ENCODE peak calls at places on chromosomes 3 and 15, in five cellular contexts. T, P, J, X and B are unnamed samples.

GRCh38 chr15:85479071-85479647 is 98.8 kb downstream of the AKAP13 start:
- DNase-seq in P (peak; percentile 62), X (no peak), T (no peak), J (no peak), B (peak; percentile 67)

GRCh38 chr15:101045835-101046691 is 126.9 kb downstream of the LRRK1 start:
- DNase-seq in T (no peak), X (no peak), J (no peak), P (no peak), B (no peak)

GRCh38 chr3:15241341-15241740 is 35.3 kb downstream of the CAPN7 start:
- DNase-seq in J (peak; percentile 30), T (no peak), X (no peak), P (no peak), B (no peak)

GRCh38 chr3:89847955-89848354 is 740.5 kb downstream of the EPHA3 start:
- DNase-seq in X (no peak), J (no peak), P (no peak), T (no peak), B (no peak)

GRCh38 chr15:91807122-91807521 is 46.4 kb upstream of the SLCO3A1 start:
- DNase-seq in P (no peak), J (no peak), T (no peak), X (no peak), B (no peak)

GRCh38 chr3:167729591-167729990 is 5.1 kb downstream of the PDCD10 start:
- DNase-seq in X (no peak), T (no peak), P (no peak), J (no peak), B (no peak)

GRCh38 chr15:62647195-62647865 is 395.2 kb upstream of the TPM1 start:
- DNase-seq in J (no peak), T (no peak), X (no peak), P (peak; percentile 68), B (peak; percentile 82)

GRCh38 chr3:138458774-138459499 is 24.5 kb downstream of the ESYT3 start:
- DNase-seq in P (no peak), T (no peak), X (no peak), J (no peak), B (no peak)

GRCh38 chr3:179332240-179332639 is 9.4 kb downstream of the ZNF639 start:
- DNase-seq in T (no peak), J (no peak), P (no peak), X (no peak), B (no peak)

GRCh38 chr3:184656991-184657669 is 54.7 kb downstream of the MAGEF1 start:
- DNase-seq in X (no peak), J (no peak), T (no peak), P (peak; percentile 71), B (peak; percentile 65)

GRCh38 chr15:88022711-88023110 is 233.8 kb downstream of the NTRK3 start:
- DNase-seq in J (no peak), X (peak; percentile 12), P (no peak), T (no peak), B (no peak)

GRCh38 chr3:179884136-179884535 is 152.6 kb downstream of the PEX5L start:
- DNase-seq in P (no peak), X (no peak), J (no peak), T (no peak), B (no peak)

GRCh38 chr3:147652682-147653081 is 243.5 kb downstream of the ZIC1 start:
- DNase-seq in P (peak; percentile 1), X (no peak), J (no peak), T (no peak), B (no peak)

GRCh38 chr3:28634019-28634418 is 285.4 kb upstream of the AZI2 start:
- DNase-seq in J (no peak), T (no peak), X (no peak), P (no peak), B (no peak)

GRCh38 chr3:158350971-158351370 is 220.0 kb upstream of the MLF1 start:
- DNase-seq in X (no peak), J (no peak), T (no peak), P (no peak), B (no peak)

GRCh38 chr3:195356151-195357086 is 85.5 kb upstream of the XXYLT1 start:
- DNase-seq in T (no peak), X (no peak), J (no peak), P (peak; percentile 26), B (no peak)

GRCh38 chr3:72041531-72041930 is 256.6 kb upstream of the PROK2 start:
- DNase-seq in T (no peak), J (no peak), P (no peak), X (no peak), B (no peak)

GRCh38 chr3:48347500-48347899 is 14.0 kb upstream of the SPINK8 start:
- DNase-seq in P (no peak), X (no peak), J (no peak), T (no peak), B (no peak)